ENCODE peak calls at places on chromosome 15, in nine cellular contexts. K, X, A, D, I, U, Q, B and C are unnamed samples. For H3K4me1, the result is how much of the 10 kb centered on the place peaks cover.

GRCh38 chr15:73930371-73930770 is 4.1 kb downstream of the LOXL1 start:
- DNase-seq in K (no peak), X (peak), A (no peak), D (no peak), I (no peak), U (peak), Q (no peak), B (no peak), C (no peak)

GRCh38 chr15:99371180-99372103 is 120.2 kb downstream of the LRRC28 start:
- DNase-seq in K (no peak), X (no peak), A (no peak), D (no peak), I (no peak), U (no peak), Q (no peak), B (no peak), C (no peak)

GRCh38 chr15:77024273-77025065 is 29.5 kb downstream of the PSTPIP1 start:
- DNase-seq in K (peak), X (peak), A (peak), D (peak), I (peak), U (peak), Q (peak), B (peak), C (peak)

GRCh38 chr15:99435761-99436346 is 129.9 kb upstream of the MEF2A start:
- DNase-seq in K (peak), X (peak), A (no peak), D (no peak), I (no peak), U (peak), Q (no peak), B (peak), C (peak)

GRCh38 chr15:100867476-100867875 is 12.2 kb upstream of the ALDH1A3 start:
- DNase-seq in K (no peak), X (no peak), A (no peak), D (no peak), I (no peak), U (no peak), Q (no peak), B (no peak), C (no peak)

GRCh38 chr15:38642689-38643270 is 78.2 kb upstream of the RASGRP1 start:
- DNase-seq in K (no peak), X (no peak), A (no peak), D (no peak), I (no peak), U (no peak), Q (no peak), B (no peak), C (no peak)

GRCh38 chr15:50876260-50876988 is 32.1 kb upstream of the AP4E1 start:
- DNase-seq in K (peak), X (no peak), A (no peak), D (no peak), I (no peak), U (no peak), Q (no peak), B (no peak), C (no peak)

GRCh38 chr15:101489236-101489632 is 273 bp downstream of the PCSK6 start:
- DNase-seq in K (no peak), X (no peak), A (no peak), D (no peak), I (peak), U (no peak), Q (no peak), B (peak), C (no peak)

GRCh38 chr15:97981058-97981457 is 20.6 kb downstream of the ARRDC4 start:
- DNase-seq in K (no peak), X (no peak), A (no peak), D (no peak), I (no peak), U (no peak), Q (no peak), B (no peak), C (no peak)

GRCh38 chr15:92121047-92121446 is 267.5 kb downstream of the SLCO3A1 start:
- DNase-seq in K (no peak), X (no peak), A (no peak), D (no peak), I (no peak), U (no peak), Q (no peak), B (no peak), C (no peak)

GRCh38 chr15:91704343-91704742 is 149.2 kb upstream of the SLCO3A1 start:
- DNase-seq in K (no peak), X (no peak), A (no peak), D (no peak), I (no peak), U (no peak), Q (no peak), B (no peak), C (no peak)

GRCh38 chr15:27563765-27564164 is 535.4 kb downstream of the OCA2 start:
- DNase-seq in K (no peak), X (no peak), A (no peak), D (no peak), I (no peak), U (no peak), Q (no peak), B (no peak), C (no peak)

GRCh38 chr15:71443538-71443937 is 328.3 kb downstream of the THSD4 start:
- DNase-seq in K (peak), X (peak), A (peak), D (peak), I (peak), U (no peak), Q (no peak), B (peak), C (peak)

GRCh38 chr15:101536166-101536874 is 46.8 kb upstream of the PCSK6 start:
- DNase-seq in K (no peak), X (no peak), A (no peak), D (no peak), I (no peak), U (no peak), Q (no peak), B (no peak), C (no peak)

GRCh38 chr15:26201177-26201858 is 338.2 kb upstream of the ATP10A start:
- DNase-seq in K (no peak), X (no peak), A (no peak), D (no peak), I (no peak), U (no peak), Q (no peak), B (no peak), C (no peak)

GRCh38 chr15:94135748-94136147 is 95.6 kb upstream of the MCTP2 start:
- DNase-seq in K (no peak), X (no peak), A (no peak), D (no peak), I (no peak), U (no peak), Q (no peak), B (no peak), C (no peak)

GRCh38 chr15:31135523-31135922 is 34.0 kb upstream of the TRPM1 start:
- DNase-seq in K (no peak), X (no peak), A (no peak), D (no peak), I (no peak), U (no peak), Q (no peak), B (no peak), C (no peak)

GRCh38 chr15:77959094-77959879 is 118.2 kb downstream of the TBC1D2B start:
- DNase-seq in K (peak), X (peak), A (peak), D (peak), I (peak), U (peak), Q (peak), B (peak), C (peak)

GRCh38 chr15:60442763-60443162 is 36.2 kb downstream of the ICE2 start:
- DNase-seq in K (no peak), X (no peak), A (no peak), D (no peak), I (no peak), U (no peak), Q (no peak), B (no peak), C (no peak)

DNA sequence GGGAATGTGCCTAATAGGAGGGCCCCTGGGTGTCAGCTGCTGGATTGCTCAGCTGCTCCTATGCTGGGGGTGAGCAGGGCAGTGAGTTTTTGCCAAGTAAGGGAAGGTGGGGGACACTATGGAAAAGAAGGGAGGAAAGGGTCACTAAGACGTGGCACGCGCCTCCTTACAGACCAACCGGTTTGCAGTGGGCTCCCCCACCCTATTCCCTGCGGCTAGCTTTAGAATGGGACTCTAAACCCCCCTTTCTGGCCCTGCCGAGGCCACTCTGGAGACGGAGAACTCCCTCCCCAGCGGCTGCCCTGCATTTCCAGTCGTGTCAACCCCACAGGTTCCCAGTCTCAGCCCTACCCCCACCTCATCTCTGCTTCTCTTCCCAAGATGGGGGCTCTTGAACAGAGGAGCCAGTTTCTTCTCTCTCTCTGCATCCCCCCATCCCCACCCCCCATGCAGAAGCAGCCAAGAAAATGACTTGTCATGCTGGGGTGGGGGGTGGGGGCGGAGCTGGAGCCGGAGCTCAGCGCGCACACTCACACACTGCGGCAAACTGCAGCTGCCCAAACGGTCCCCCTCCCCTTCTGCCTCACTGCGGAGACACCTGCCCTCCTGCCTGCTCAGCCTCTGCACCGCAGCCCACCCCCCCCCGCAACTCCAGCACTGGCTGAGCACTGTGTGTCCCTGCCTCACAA is 809 bp downstream of the MAP1A start:
- DNase-seq in K (no peak), X (no peak), A (peak), D (peak), I (no peak), U (peak), Q (no peak), B (no peak), C (no peak)
- H3K4me3 ChIP-seq in K (peak), X (peak), A (peak), D (peak), I (no peak), U (peak), Q (peak), B (no peak), C (peak)

GRCh38 chr15:96349034-96349932 is 18.8 kb downstream of the NR2F2 start:
- DNase-seq in K (no peak), X (no peak), A (no peak), D (no peak), I (no peak), U (no peak), Q (no peak), B (no peak), C (no peak)
- TF ChIP-seq POLR2A in K (no peak), X (no peak), A (no peak), D (no peak), I (no peak), U (no peak), Q (no peak), B (no peak), C (no peak)

DNA sequence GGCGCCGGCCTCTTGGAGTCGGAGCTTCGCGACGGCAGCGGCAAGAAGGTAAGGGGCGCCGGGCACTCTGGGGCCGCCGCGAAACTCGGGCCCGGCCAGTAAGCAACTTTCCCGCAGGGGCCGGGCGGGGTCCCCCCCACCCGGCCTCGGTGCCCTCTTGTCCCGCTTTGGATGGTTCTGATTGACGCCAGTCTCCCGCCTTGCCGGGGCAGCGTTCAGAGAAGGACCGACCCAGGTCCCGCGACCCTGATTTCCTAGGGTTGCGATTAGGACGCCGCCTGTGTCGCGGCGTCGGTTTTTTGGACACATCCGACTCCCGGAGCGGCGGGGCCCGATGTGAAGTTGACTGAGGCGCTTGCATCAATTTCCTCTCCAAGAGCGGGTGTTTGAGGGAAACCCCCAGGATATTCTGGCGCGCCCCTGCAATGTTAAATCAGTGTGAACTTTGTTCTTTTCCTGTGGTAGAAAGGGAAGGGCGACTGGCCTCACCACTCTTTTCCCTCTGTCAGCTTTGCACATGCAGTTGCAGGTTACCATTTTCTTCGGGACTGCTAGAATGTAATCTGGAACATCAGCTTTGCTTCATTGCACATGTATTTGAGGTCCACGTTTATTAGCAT is 755 bp downstream of the PDE8A start:
- DNase-seq in K (peak), X (peak), A (no peak), D (peak), I (peak), U (peak), Q (no peak), B (peak), C (peak)
- H3K4me1 ChIP-seq in K (under half), X (under half), A (half or more), D (under half), I (under half), U (under half), Q (under half), B (under half), C (under half)

GRCh38 chr15:57321973-57322601 is 54.2 kb upstream of the CGNL1 start:
- DNase-seq in K (no peak), X (no peak), A (no peak), D (no peak), I (no peak), U (no peak), Q (no peak), B (no peak), C (no peak)

GRCh38 chr15:57322602-57323250 is 53.6 kb upstream of the CGNL1 start:
- DNase-seq in K (no peak), X (no peak), A (no peak), D (no peak), I (no peak), U (no peak), Q (no peak), B (no peak), C (no peak)

GRCh38 chr15:57324590-57324890 is 51.8 kb upstream of the CGNL1 start:
- DNase-seq in K (no peak), X (no peak), A (no peak), D (no peak), I (no peak), U (no peak), Q (no peak), B (no peak), C (no peak)

GRCh38 chr15:57323806-57324589 is 52.3 kb upstream of the CGNL1 start:
- DNase-seq in K (peak), X (no peak), A (peak), D (peak), I (no peak), U (no peak), Q (peak), B (no peak), C (peak)

DNA sequence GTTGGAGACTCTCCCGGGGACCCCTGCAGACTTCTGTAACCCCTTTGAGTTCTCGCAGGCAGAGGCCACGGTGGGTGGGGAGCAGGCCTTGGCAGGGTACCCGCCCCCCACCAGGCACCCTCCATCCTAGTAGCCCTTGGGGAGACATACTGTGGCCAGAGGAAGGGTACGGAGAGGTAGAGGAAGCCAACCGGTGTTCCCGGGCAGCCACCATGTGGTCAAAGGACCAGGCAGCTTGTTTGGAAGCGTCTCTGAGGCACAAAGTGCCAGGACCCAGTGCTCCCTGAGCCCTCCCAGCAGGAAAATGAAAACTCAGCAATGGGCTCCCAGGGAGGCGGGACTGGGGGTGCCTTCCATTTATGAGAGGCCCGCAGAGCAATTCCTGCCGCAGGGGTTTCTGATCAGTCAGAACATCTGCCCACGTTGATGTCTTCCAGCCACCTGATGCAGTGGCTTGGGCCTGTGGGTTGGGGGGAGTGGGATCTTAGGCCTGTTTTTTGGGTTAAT is 53.0 kb upstream of the CGNL1 start:
- DNase-seq in K (no peak), X (no peak), A (no peak), D (no peak), I (no peak), U (no peak), Q (no peak), B (no peak), C (no peak)
- H3K4me3 ChIP-seq in K (no peak), X (no peak), A (no peak), D (no peak), I (no peak), U (no peak), Q (no peak), B (no peak), C (no peak)

GRCh38 chr15:51971353-51972133 is at the start of gene LEO1:
- DNase-seq in K (peak), X (peak), A (peak), D (peak), I (peak), U (peak), Q (peak), B (peak), C (peak)
- TF ChIP-seq POLR2A in K (peak), X (peak), A (no peak), D (no peak), I (peak), U (no peak), Q (peak), B (peak), C (no peak)

GRCh38 chr15:41832875-41833274 is 5.0 kb downstream of the JMJD7 start:
- DNase-seq in K (no peak), X (no peak), A (no peak), D (no peak), I (no peak), U (no peak), Q (peak), B (no peak), C (no peak)
- H3K4me1 ChIP-seq in K (under half), X (under half), A (under half), D (under half), I (under half), U (under half), Q (under half), B (under half), C (under half)

DNA sequence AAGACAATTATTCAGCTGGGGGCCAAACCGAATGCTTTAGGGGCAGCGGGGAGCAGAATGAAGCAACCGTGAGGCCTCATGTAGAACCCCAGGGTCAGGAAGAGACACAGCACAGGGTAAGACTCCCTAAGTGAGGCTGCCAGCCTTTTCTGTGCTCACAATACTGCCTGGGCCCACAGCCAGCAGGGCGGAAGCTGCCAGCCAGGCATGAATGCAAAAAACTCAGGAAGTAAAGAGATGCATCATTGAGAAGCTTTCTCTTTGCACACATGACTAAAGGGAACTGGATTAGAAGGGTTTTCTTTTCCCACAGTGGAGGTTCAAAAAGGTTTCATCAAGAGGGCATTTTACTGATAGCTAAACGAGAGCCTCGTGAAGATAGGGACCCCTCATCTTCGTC is 33.3 kb downstream of the CA12 start:
- DNase-seq in K (no peak), X (peak), A (peak), D (peak), I (peak), U (peak), Q (peak), B (peak), C (peak)
- H3K4me3 ChIP-seq in K (no peak), X (no peak), A (no peak), D (no peak), I (no peak), U (no peak), Q (no peak), B (no peak), C (no peak)

GRCh38 chr15:55909036-55909811 is 84.2 kb downstream of the NEDD4 start:
- DNase-seq in K (no peak), X (no peak), A (no peak), D (no peak), I (no peak), U (no peak), Q (no peak), B (no peak), C (no peak)
- TF ChIP-seq POLR2A in K (no peak), X (no peak), A (no peak), D (no peak), I (no peak), U (no peak), Q (no peak), B (no peak), C (no peak)

GRCh38 chr15:70252936-70253280 is 155.2 kb upstream of the TLE3 start:
- DNase-seq in K (no peak), X (no peak), A (no peak), D (no peak), I (no peak), U (no peak), Q (no peak), B (no peak), C (no peak)

GRCh38 chr15:70257047-70257446 is 159.3 kb upstream of the TLE3 start:
- DNase-seq in K (no peak), X (no peak), A (no peak), D (no peak), I (no peak), U (no peak), Q (no peak), B (no peak), C (no peak)

GRCh38 chr15:70252056-70252935 is 154.6 kb upstream of the TLE3 start:
- DNase-seq in K (no peak), X (no peak), A (peak), D (no peak), I (no peak), U (no peak), Q (no peak), B (no peak), C (no peak)

GRCh38 chr15:70253461-70254156 is 155.9 kb upstream of the TLE3 start:
- DNase-seq in K (no peak), X (no peak), A (peak), D (no peak), I (no peak), U (no peak), Q (no peak), B (no peak), C (no peak)

DNA sequence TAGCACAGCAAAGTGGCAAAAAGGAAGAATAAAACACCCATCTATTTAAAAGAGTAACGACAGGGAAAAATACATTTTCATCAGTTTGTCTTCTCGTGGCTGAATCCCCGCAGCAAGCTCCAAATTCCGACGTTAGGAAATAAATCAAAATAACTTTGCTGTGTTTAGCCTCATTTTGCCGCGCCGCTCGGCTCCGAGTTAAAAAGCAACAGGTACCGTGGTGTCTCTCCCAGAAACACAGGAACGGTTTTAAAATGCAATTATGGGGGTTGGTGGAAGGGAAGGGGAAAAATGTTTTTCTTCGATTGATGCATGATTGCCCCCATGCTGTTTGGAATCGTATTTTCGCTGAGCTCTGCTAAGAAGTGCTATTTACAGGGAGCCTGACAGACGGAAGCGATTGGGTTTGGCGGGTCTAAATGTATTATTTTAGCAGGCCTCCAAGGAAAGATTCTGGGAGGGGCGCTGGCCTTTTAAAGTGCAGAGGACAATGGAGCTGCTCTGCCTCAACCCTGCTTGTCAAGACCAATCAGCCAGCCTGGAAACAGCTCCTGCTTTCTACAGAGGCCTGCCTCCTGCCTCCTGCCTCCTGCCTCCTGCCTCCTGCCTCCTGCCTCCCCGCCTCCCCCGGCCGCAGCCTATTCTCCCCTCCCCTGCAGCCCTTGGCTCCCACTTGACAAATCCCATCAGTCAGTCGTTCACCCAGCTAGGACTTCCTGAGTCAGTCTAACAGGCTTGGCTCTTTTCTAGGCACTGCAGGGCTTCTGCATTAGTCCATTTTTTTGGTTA is 156.7 kb upstream of the TLE3 start:
- DNase-seq in K (no peak), X (no peak), A (no peak), D (no peak), I (no peak), U (no peak), Q (no peak), B (no peak), C (no peak)
- H3K4me1 ChIP-seq in K (under half), X (under half), A (under half), D (under half), I (under half), U (under half), Q (under half), B (under half), C (under half)